ENCODE peak calls at places on chromosomes 5 and 9, in six cellular contexts. N is non-pigmented ciliary epithelial cell, A is NCI-H2171, U is body of pancreas, Q is dermis microvascular lymphatic vessel endothelial cell, F is GM04503. K is an unnamed sample.

GRCh38 chr5:14174235-14174636 is 31.1 kb downstream of the TRIO start:
- DNase-seq in U (no peak), Q (peak), F (no peak), A (peak), N (no peak), K (no peak)

GRCh38 chr5:143776951-143777350 is 35.0 kb upstream of the HMHB1 start:
- DNase-seq in Q (no peak), A (no peak), F (no peak), N (no peak), U (no peak), K (no peak)

GRCh38 chr5:125140855-125141254 is 394.4 kb upstream of the ZNF608 start:
- DNase-seq in F (peak), U (no peak), A (no peak), Q (peak), N (no peak), K (no peak)

GRCh38 chr5:171850354-171850947 is 64.8 kb downstream of the SMIM23 start:
- DNase-seq in U (no peak), A (no peak), Q (no peak), F (no peak), N (no peak), K (no peak)

GRCh38 chr9:20472646-20473045 is 149.7 kb downstream of the MLLT3 start:
- DNase-seq in A (no peak), U (no peak), F (no peak), Q (no peak), N (no peak), K (no peak)

GRCh38 chr5:27377626-27378025 is 339.2 kb upstream of the CDH9 start:
- DNase-seq in Q (no peak), N (no peak), A (no peak), U (no peak), F (no peak), K (no peak)

GRCh38 chr5:53601570-53601969 is 41.1 kb downstream of the NDUFS4 start:
- DNase-seq in U (no peak), A (no peak), Q (peak), F (no peak), N (peak), K (peak)

GRCh38 chr5:73424489-73425102 is 24.0 kb downstream of the FOXD1 start:
- DNase-seq in U (no peak), F (no peak), Q (no peak), N (no peak), A (no peak), K (no peak)

GRCh38 chr5:144036476-144036875 is 134.0 kb downstream of the YIPF5 start:
- DNase-seq in U (no peak), F (no peak), N (no peak), A (no peak), Q (no peak), K (no peak)

GRCh38 chr5:6820851-6821479 is 107.7 kb downstream of the TENT4A start:
- DNase-seq in Q (peak), F (no peak), N (no peak), U (peak), A (peak), K (peak)

GRCh38 chr9:127897194-127897692 is 2.2 kb downstream of the ST6GALNAC6 start:
- DNase-seq in N (peak), Q (peak), U (peak), F (no peak), A (peak), K (no peak)

GRCh38 chr9:21833090-21833801 is 30.8 kb downstream of the MTAP start:
- DNase-seq in U (no peak), F (no peak), N (no peak), Q (peak), A (no peak), K (no peak)

K was measured in Calu3.